ENCODE peak calls at places on chromosomes 7 and 10, in six cellular contexts. One of them, this sample, is unnamed.

GRCh38 chr10:70462349-70462984 is 16.1 kb upstream of the PALD1 start:
- DNase-seq in WTC11: no peak
- DNase-seq in GM12878: no peak
- DNase-seq in HepG2: no peak
- DNase-seq in H1: no peak
- DNase-seq in HCT116: peak; percentile 56
- DNase-seq in this sample: no peak

GRCh38 chr10:21372651-21373410 is 152.7 kb downstream of the SKIDA1 start:
- DNase-seq in HCT116: peak; percentile 59
- DNase-seq in H1: no peak
- DNase-seq in HepG2: no peak
- DNase-seq in WTC11: no peak
- DNase-seq in GM12878: peak; percentile 50
- DNase-seq in this sample: peak; percentile 23

GRCh38 chr7:15916666-15917388 is 230.3 kb upstream of the MEOX2 start:
- DNase-seq in HCT116: no peak
- DNase-seq in H1: no peak
- DNase-seq in GM12878: no peak
- DNase-seq in HepG2: no peak
- DNase-seq in WTC11: no peak
- DNase-seq in this sample: no peak

GRCh38 chr7:55469271-55469681 is 103.0 kb downstream of the VOPP1 start:
- DNase-seq in WTC11: no peak
- DNase-seq in H1: no peak
- DNase-seq in GM12878: no peak
- DNase-seq in HepG2: no peak
- DNase-seq in HCT116: no peak
- DNase-seq in this sample: no peak

GRCh38 chr10:116133641-116134040 is 139.4 kb downstream of the GFRA1 start:
- DNase-seq in GM12878: no peak
- DNase-seq in WTC11: no peak
- DNase-seq in HepG2: no peak
- DNase-seq in HCT116: no peak
- DNase-seq in H1: no peak
- DNase-seq in this sample: no peak

GRCh38 chr10:8298871-8299570 is 244.5 kb downstream of the GATA3 start:
- DNase-seq in WTC11: no peak
- DNase-seq in H1: no peak
- DNase-seq in HCT116: no peak
- DNase-seq in HepG2: no peak
- DNase-seq in GM12878: no peak
- DNase-seq in this sample: no peak

GRCh38 chr7:29322023-29322712 is 127.6 kb downstream of the CHN2 start:
- DNase-seq in GM12878: no peak
- DNase-seq in H1: no peak
- DNase-seq in WTC11: no peak
- DNase-seq in HepG2: no peak
- DNase-seq in HCT116: no peak
- DNase-seq in this sample: no peak

GRCh38 chr7:130913721-130914588 is 179.9 kb upstream of the KLF14 start:
- DNase-seq in GM12878: no peak
- DNase-seq in HepG2: no peak
- DNase-seq in HCT116: no peak
- DNase-seq in WTC11: no peak
- DNase-seq in H1: no peak
- DNase-seq in this sample: no peak

GRCh38 chr7:150753826-150754603 is 16.8 kb downstream of the GIMAP5 start:
- DNase-seq in WTC11: no peak
- DNase-seq in GM12878: no peak
- DNase-seq in H1: no peak
- DNase-seq in HCT116: no peak
- DNase-seq in HepG2: peak; percentile 16
- DNase-seq in this sample: peak; percentile 39

GRCh38 chr7:38872202-38872601 is 36.8 kb downstream of the VPS41 start:
- DNase-seq in GM12878: no peak
- DNase-seq in HepG2: no peak
- DNase-seq in WTC11: no peak
- DNase-seq in HCT116: no peak
- DNase-seq in H1: no peak
- DNase-seq in this sample: no peak

GRCh38 chr7:135855836-135856235 is 107.2 kb upstream of the FAM180A start:
- DNase-seq in HepG2: no peak
- DNase-seq in GM12878: no peak
- DNase-seq in HCT116: no peak
- DNase-seq in WTC11: no peak
- DNase-seq in H1: peak; percentile 2
- DNase-seq in this sample: peak; percentile 30

GRCh38 chr10:79104264-79104954 is 35.6 kb downstream of the ZMIZ1 start:
- DNase-seq in HCT116: no peak
- DNase-seq in WTC11: no peak
- DNase-seq in HepG2: no peak
- DNase-seq in H1: no peak
- DNase-seq in GM12878: no peak
- DNase-seq in this sample: no peak

GRCh38 chr7:116511552-116512523 is 12.3 kb downstream of the CAV2 start:
- DNase-seq in H1: no peak
- DNase-seq in HepG2: peak; percentile 10
- DNase-seq in WTC11: no peak
- DNase-seq in HCT116: peak; percentile 85
- DNase-seq in GM12878: peak; percentile 72
- DNase-seq in this sample: no peak

GRCh38 chr7:55086413-55087201 is 67.8 kb downstream of the EGFR start:
- DNase-seq in GM12878: peak; percentile 82
- DNase-seq in HepG2: peak; percentile 72
- DNase-seq in WTC11: no peak
- DNase-seq in HCT116: peak; percentile 64
- DNase-seq in H1: no peak
- DNase-seq in this sample: no peak

GRCh38 chr7:116354546-116355422 is 144.4 kb downstream of the TES start:
- DNase-seq in HepG2: peak; percentile 12
- DNase-seq in GM12878: no peak
- DNase-seq in HCT116: peak; percentile 96
- DNase-seq in WTC11: no peak
- DNase-seq in H1: peak; percentile 19
- DNase-seq in this sample: no peak

GRCh38 chr10:119278126-119278701 is 70.8 kb downstream of the GRK5 start:
- DNase-seq in HCT116: no peak
- DNase-seq in H1: no peak
- DNase-seq in HepG2: no peak
- DNase-seq in GM12878: no peak
- DNase-seq in WTC11: no peak
- DNase-seq in this sample: no peak

GRCh38 chr10:110069502-110069982 is 61.8 kb downstream of the ADD3 start:
- DNase-seq in WTC11: no peak
- DNase-seq in GM12878: no peak
- DNase-seq in H1: no peak
- DNase-seq in HCT116: no peak
- DNase-seq in HepG2: no peak
- DNase-seq in this sample: no peak

GRCh38 chr10:63666836-63667383 is 145.7 kb downstream of the REEP3 start:
- DNase-seq in HCT116: no peak
- DNase-seq in GM12878: peak; percentile 15
- DNase-seq in HepG2: no peak
- DNase-seq in H1: no peak
- DNase-seq in WTC11: no peak
- DNase-seq in this sample: no peak

GRCh38 chr7:131637846-131638245 is 81.4 kb upstream of the PODXL start:
- DNase-seq in GM12878: no peak
- DNase-seq in HCT116: no peak
- DNase-seq in HepG2: no peak
- DNase-seq in WTC11: no peak
- DNase-seq in H1: no peak
- DNase-seq in this sample: no peak

GRCh38 chr7:127713758-127714157 is 61.8 kb downstream of the SND1 start:
- DNase-seq in HCT116: no peak
- DNase-seq in GM12878: no peak
- DNase-seq in HepG2: no peak
- DNase-seq in H1: no peak
- DNase-seq in WTC11: no peak
- DNase-seq in this sample: no peak

GRCh38 chr10:76523215-76523614 is 1091.8 kb downstream of the LRMDA start:
- DNase-seq in H1: no peak
- DNase-seq in GM12878: no peak
- DNase-seq in HCT116: no peak
- DNase-seq in HepG2: no peak
- DNase-seq in WTC11: no peak
- DNase-seq in this sample: no peak

GRCh38 chr10:76523798-76524231 is 1092.4 kb downstream of the LRMDA start:
- DNase-seq in HepG2: no peak
- DNase-seq in WTC11: no peak
- DNase-seq in H1: no peak
- DNase-seq in GM12878: no peak
- DNase-seq in HCT116: no peak
- DNase-seq in this sample: no peak
- TF ChIP-seq ATF3 in HepG2: no peak
- TF ChIP-seq ATF3 in WTC11: no peak
- TF ChIP-seq ATF3 in H1: no peak
- TF ChIP-seq ATF3 in GM12878: no peak
- TF ChIP-seq ATF3 in HCT116: no peak
- TF ChIP-seq ATF3 in this sample: no peak

GRCh38 chr10:1548596-1548995 is 188.7 kb downstream of the ADARB2 start:
- DNase-seq in H1: no peak
- DNase-seq in HepG2: no peak
- DNase-seq in HCT116: no peak
- DNase-seq in GM12878: peak; percentile 20
- DNase-seq in WTC11: no peak
- DNase-seq in this sample: no peak

GRCh38 chr10:1550616-1551015 is 186.7 kb downstream of the ADARB2 start:
- DNase-seq in HepG2: no peak
- DNase-seq in GM12878: no peak
- DNase-seq in WTC11: no peak
- DNase-seq in H1: no peak
- DNase-seq in HCT116: no peak
- DNase-seq in this sample: no peak

GRCh38 chr10:1550291-1550595 is 187.1 kb downstream of the ADARB2 start:
- DNase-seq in HCT116: no peak
- DNase-seq in HepG2: no peak
- DNase-seq in WTC11: no peak
- DNase-seq in GM12878: no peak
- DNase-seq in H1: no peak
- DNase-seq in this sample: no peak

GRCh38 chr10:1548146-1548545 is 189.2 kb downstream of the ADARB2 start:
- DNase-seq in WTC11: no peak
- DNase-seq in HCT116: no peak
- DNase-seq in HepG2: no peak
- DNase-seq in GM12878: no peak
- DNase-seq in H1: no peak
- DNase-seq in this sample: no peak

GRCh38 chr10:1549591-1550290 is 187.6 kb downstream of the ADARB2 start:
- DNase-seq in GM12878: no peak
- DNase-seq in HepG2: no peak
- DNase-seq in WTC11: no peak
- DNase-seq in H1: no peak
- DNase-seq in HCT116: no peak
- DNase-seq in this sample: no peak
- TF ChIP-seq ATF3 in GM12878: no peak
- TF ChIP-seq ATF3 in HepG2: no peak
- TF ChIP-seq ATF3 in WTC11: no peak
- TF ChIP-seq ATF3 in H1: no peak
- TF ChIP-seq ATF3 in HCT116: no peak
- TF ChIP-seq ATF3 in this sample: no peak

DNA sequence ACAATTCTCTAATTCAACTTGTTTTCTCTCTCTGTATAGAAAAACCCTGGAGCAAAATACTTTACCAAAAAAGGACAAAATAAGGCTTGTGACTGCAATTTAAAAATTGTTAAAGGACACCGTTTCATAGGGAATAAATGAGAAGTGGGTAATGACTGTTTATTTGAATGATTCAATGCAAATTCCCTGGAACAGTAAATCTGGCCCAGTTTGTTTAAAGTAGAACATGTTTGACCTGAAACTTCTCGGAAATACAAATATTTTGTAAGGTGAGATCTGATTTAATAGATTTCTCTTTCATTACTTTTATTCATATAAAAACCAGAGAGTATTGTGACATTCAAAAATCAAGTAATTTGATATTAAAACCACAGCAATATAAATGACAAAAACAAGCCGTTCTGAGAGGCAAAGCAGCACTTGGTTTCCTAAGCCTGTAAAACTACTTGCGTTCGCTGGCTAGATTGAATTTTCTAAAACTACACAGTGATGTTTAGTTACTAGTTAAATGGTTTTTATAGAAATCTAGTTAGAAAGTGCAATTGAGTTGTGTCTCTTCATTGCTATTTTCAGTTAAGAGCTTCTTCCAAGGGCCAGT is 76.8 kb upstream of the PITRM1 start:
- DNase-seq in WTC11: no peak
- DNase-seq in HCT116: no peak
- DNase-seq in HepG2: no peak
- DNase-seq in GM12878: no peak
- DNase-seq in H1: no peak
- DNase-seq in this sample: no peak
- TF ChIP-seq ATF3 in WTC11: no peak
- TF ChIP-seq ATF3 in HCT116: no peak
- TF ChIP-seq ATF3 in HepG2: no peak
- TF ChIP-seq ATF3 in GM12878: no peak
- TF ChIP-seq ATF3 in H1: no peak
- TF ChIP-seq ATF3 in this sample: no peak

GRCh38 chr7:18290865-18291264 is 204.7 kb upstream of the HDAC9 start:
- DNase-seq in H1: no peak
- DNase-seq in HepG2: no peak
- DNase-seq in WTC11: no peak
- DNase-seq in HCT116: no peak
- DNase-seq in GM12878: no peak
- DNase-seq in this sample: no peak
- TF ChIP-seq ATF3 in H1: no peak
- TF ChIP-seq ATF3 in HepG2: no peak
- TF ChIP-seq ATF3 in WTC11: no peak
- TF ChIP-seq ATF3 in HCT116: no peak
- TF ChIP-seq ATF3 in GM12878: no peak
- TF ChIP-seq ATF3 in this sample: no peak

GRCh38 chr7:12111461-12112405 is 99.4 kb upstream of the TMEM106B start:
- DNase-seq in GM12878: no peak
- DNase-seq in HCT116: no peak
- DNase-seq in H1: peak; percentile 39
- DNase-seq in HepG2: no peak
- DNase-seq in WTC11: peak; percentile 74
- DNase-seq in this sample: no peak
- TF ChIP-seq ATF3 in GM12878: no peak
- TF ChIP-seq ATF3 in HCT116: no peak
- TF ChIP-seq ATF3 in H1: no peak
- TF ChIP-seq ATF3 in HepG2: no peak
- TF ChIP-seq ATF3 in WTC11: no peak
- TF ChIP-seq ATF3 in this sample: no peak